ENCODE peak calls at places on chromosomes 13 and 19, in eight cellular contexts. One of them, this sample, is unnamed.
A peak's percentile ranks its signal among the peaks of the same experiment; 100 is the strongest.

GRCh38 chr13:53920916-53921315 is 892.3 kb downstream of the OLFM4 start:
- DNase-seq in NCI-H1092: no peak
- DNase-seq in iris pigment epithelial cell: no peak
- DNase-seq in suprapubic skin: no peak
- DNase-seq in BE2C: peak; percentile 3
- DNase-seq in epithelial cell of esophagus: no peak
- DNase-seq in GM18507: no peak
- DNase-seq in HT1080: no peak
- DNase-seq in this sample: no peak

GRCh38 chr19:57239982-57240310 is 486 bp upstream of the ZNF805 start:
- DNase-seq in iris pigment epithelial cell: peak; percentile 11
- DNase-seq in HT1080: peak; percentile 10
- DNase-seq in epithelial cell of esophagus: no peak
- DNase-seq in GM18507: no peak
- DNase-seq in BE2C: no peak
- DNase-seq in NCI-H1092: no peak
- DNase-seq in suprapubic skin: no peak
- DNase-seq in this sample: no peak

GRCh38 chr13:45074721-45075120 is 45.6 kb upstream of the GTF2F2 start:
- DNase-seq in iris pigment epithelial cell: no peak
- DNase-seq in BE2C: no peak
- DNase-seq in GM18507: no peak
- DNase-seq in epithelial cell of esophagus: no peak
- DNase-seq in suprapubic skin: no peak
- DNase-seq in NCI-H1092: no peak
- DNase-seq in HT1080: no peak
- DNase-seq in this sample: no peak

GRCh38 chr13:91596832-91597231 is 198.4 kb downstream of the GPC5 start:
- DNase-seq in epithelial cell of esophagus: no peak
- DNase-seq in suprapubic skin: no peak
- DNase-seq in BE2C: no peak
- DNase-seq in NCI-H1092: no peak
- DNase-seq in GM18507: no peak
- DNase-seq in HT1080: no peak
- DNase-seq in iris pigment epithelial cell: no peak
- DNase-seq in this sample: no peak

GRCh38 chr13:98879127-98879520 is 98.7 kb downstream of the DOCK9 start:
- DNase-seq in suprapubic skin: no peak
- DNase-seq in NCI-H1092: no peak
- DNase-seq in BE2C: no peak
- DNase-seq in GM18507: no peak
- DNase-seq in epithelial cell of esophagus: no peak
- DNase-seq in iris pigment epithelial cell: no peak
- DNase-seq in HT1080: no peak
- DNase-seq in this sample: peak; percentile 29

GRCh38 chr19:48203794-48204628 is 33.5 kb downstream of the ZSWIM9 start:
- DNase-seq in suprapubic skin: peak; percentile 95
- DNase-seq in iris pigment epithelial cell: peak; percentile 96
- DNase-seq in HT1080: peak; percentile 99
- DNase-seq in NCI-H1092: peak; percentile 97
- DNase-seq in BE2C: peak; percentile 98
- DNase-seq in epithelial cell of esophagus: peak; percentile 98
- DNase-seq in GM18507: peak; percentile 94
- DNase-seq in this sample: peak; percentile 100

GRCh38 chr13:51397262-51397933 is 55.4 kb downstream of the INTS6 start:
- DNase-seq in iris pigment epithelial cell: peak; percentile 95
- DNase-seq in GM18507: no peak
- DNase-seq in epithelial cell of esophagus: peak; percentile 41
- DNase-seq in BE2C: no peak
- DNase-seq in HT1080: no peak
- DNase-seq in suprapubic skin: peak; percentile 74
- DNase-seq in NCI-H1092: no peak
- DNase-seq in this sample: peak; percentile 18

GRCh38 chr19:6402834-6403608 is 10.1 kb upstream of the GTF2F1 start:
- DNase-seq in suprapubic skin: no peak
- DNase-seq in iris pigment epithelial cell: peak; percentile 90
- DNase-seq in epithelial cell of esophagus: no peak
- DNase-seq in GM18507: no peak
- DNase-seq in NCI-H1092: no peak
- DNase-seq in HT1080: peak; percentile 33
- DNase-seq in BE2C: no peak
- DNase-seq in this sample: no peak

GRCh38 chr19:52095172-52096014 is at the start of gene ZNF841:
- DNase-seq in epithelial cell of esophagus: peak; percentile 98
- DNase-seq in HT1080: peak; percentile 93
- DNase-seq in suprapubic skin: peak; percentile 97
- DNase-seq in BE2C: peak; percentile 99
- DNase-seq in iris pigment epithelial cell: peak; percentile 96
- DNase-seq in NCI-H1092: peak; percentile 79
- DNase-seq in GM18507: peak; percentile 58
- DNase-seq in this sample: peak; percentile 96

GRCh38 chr19:38229585-38230073 is 5.6 kb upstream of the DPF1 start:
- DNase-seq in NCI-H1092: peak; percentile 77
- DNase-seq in epithelial cell of esophagus: peak; percentile 73
- DNase-seq in iris pigment epithelial cell: peak; percentile 88
- DNase-seq in GM18507: peak; percentile 71
- DNase-seq in BE2C: peak; percentile 94
- DNase-seq in suprapubic skin: no peak
- DNase-seq in HT1080: peak; percentile 85
- DNase-seq in this sample: peak; percentile 98

GRCh38 chr13:44748439-44748838 is 172.3 kb upstream of the TSC22D1 start:
- DNase-seq in NCI-H1092: no peak
- DNase-seq in GM18507: no peak
- DNase-seq in iris pigment epithelial cell: no peak
- DNase-seq in epithelial cell of esophagus: no peak
- DNase-seq in HT1080: no peak
- DNase-seq in BE2C: no peak
- DNase-seq in suprapubic skin: no peak
- DNase-seq in this sample: no peak

GRCh38 chr19:55179570-55180484 is at the start of gene SYT5:
- DNase-seq in GM18507: no peak
- DNase-seq in suprapubic skin: no peak
- DNase-seq in NCI-H1092: no peak
- DNase-seq in epithelial cell of esophagus: peak; percentile 61
- DNase-seq in HT1080: no peak
- DNase-seq in BE2C: peak; percentile 58
- DNase-seq in iris pigment epithelial cell: no peak
- DNase-seq in this sample: no peak